ENCODE peak calls at places on chromosomes 4 and X, in eight cellular contexts. I is lower lobe of right lung; W is activated naive CD4-positive, alpha-beta T cell; R is CD8-positive, alpha-beta memory T cell; H is substantia nigra; F is fibroblast of mammary gland; A is NCI-H524; E is Ammon's horn. S is an unnamed sample.

GRCh38 chr4:143341186-143341755 is 4.6 kb downstream of the GAB1 start:
- DNase-seq in H (no peak), W (no peak), A (no peak), I (no peak), R (no peak), E (no peak), F (no peak), S (no peak)

GRCh38 chr4:68410149-68410548 is 37.1 kb upstream of the TMPRSS11E start:
- DNase-seq in F (no peak), A (no peak), H (no peak), R (no peak), I (no peak), W (no peak), E (no peak), S (no peak)

GRCh38 chr4:176548571-176548970 is 228.8 kb downstream of the SPCS3 start:
- DNase-seq in I (no peak), A (no peak), E (no peak), R (no peak), F (peak), W (no peak), H (no peak), S (peak)

GRCh38 chrX:108020631-108021030 is 24.2 kb upstream of the VSIG1 start:
- DNase-seq in A (peak), I (no peak), F (peak), E (no peak), R (peak), W (no peak), H (no peak), S (no peak)

GRCh38 chrX:129759576-129760061 is 20.1 kb upstream of the SASH3 start:
- DNase-seq in W (no peak), H (peak), F (peak), A (no peak), R (peak), I (peak), E (peak), S (peak)

GRCh38 chrX:118345045-118345400 is 883 bp upstream of the WDR44 start:
- DNase-seq in H (no peak), A (peak), I (no peak), E (no peak), W (no peak), F (no peak), R (no peak), S (no peak)

GRCh38 chrX:149314031-149314430 is 191.1 kb downstream of the IDS start:
- DNase-seq in W (no peak), E (peak), R (no peak), H (no peak), F (peak), I (no peak), A (no peak), S (no peak)

GRCh38 chr4:77073106-77073858 is 2.5 kb downstream of the CCNI start:
- DNase-seq in W (no peak), R (no peak), A (no peak), H (no peak), I (no peak), E (peak), F (peak), S (no peak)

GRCh38 chr4:1449833-1450741 is 43.8 kb upstream of the NKX1-1 start:
- DNase-seq in A (no peak), E (no peak), W (no peak), R (no peak), F (no peak), H (no peak), I (peak), S (no peak)

GRCh38 chrX:19595036-19595435 is 79.7 kb upstream of the MAP3K15 start:
- DNase-seq in R (no peak), E (peak), F (peak), A (no peak), I (no peak), H (no peak), W (no peak), S (no peak)

GRCh38 chrX:21638311-21638710 is 19.8 kb downstream of the KLHL34 start:
- DNase-seq in F (peak), A (no peak), E (no peak), W (no peak), I (no peak), R (no peak), H (no peak), S (peak)

GRCh38 chrX:103741879-103742278 is 31.2 kb downstream of the TMEM31 start:
- DNase-seq in A (no peak), W (no peak), I (no peak), F (no peak), E (no peak), H (no peak), R (no peak), S (no peak)

GRCh38 chr4:53748328-53748772 is 157.1 kb upstream of the LNX1 start:
- DNase-seq in R (no peak), H (no peak), A (peak), E (peak), F (no peak), I (no peak), W (no peak), S (no peak)

GRCh38 chr4:94653984-94654609 is 103.7 kb upstream of the BMPR1B start:
- DNase-seq in W (no peak), E (peak), H (no peak), A (no peak), R (no peak), I (no peak), F (no peak), S (no peak)

GRCh38 chr4:101835121-101835904 is 44.8 kb downstream of the BANK1 start:
- DNase-seq in A (no peak), F (peak), R (no peak), W (no peak), I (no peak), E (peak), H (peak), S (no peak)

GRCh38 chrX:39577976-39578962 is 519.5 kb downstream of the BCOR start:
- DNase-seq in E (no peak), H (no peak), F (no peak), A (peak), R (peak), I (no peak), W (no peak), S (no peak)

GRCh38 chrX:132426695-132427281 is 62.0 kb downstream of the MBNL3 start:
- DNase-seq in F (peak), I (no peak), W (no peak), H (no peak), R (no peak), E (no peak), A (no peak), S (no peak)

GRCh38 chr4:111871802-111872201 is 273.5 kb upstream of the FAM241A start:
- DNase-seq in H (no peak), I (no peak), W (no peak), F (no peak), R (no peak), A (no peak), E (no peak), S (no peak)

GRCh38 chrX:151359931-151360871 is 36.8 kb upstream of the VMA21 start:
- DNase-seq in W (peak), R (peak), I (peak), H (peak), A (peak), F (no peak), E (peak), S (no peak)

GRCh38 chr4:726235-726787 is 20.7 kb downstream of the PCGF3 start:
- DNase-seq in W (no peak), I (no peak), F (peak), A (no peak), E (peak), H (no peak), R (no peak), S (no peak)